ENCODE peak calls at places on chromosome 19, in seven cellular contexts. One of them, this sample, is unnamed.
A peak's percentile ranks its signal among the peaks of the same experiment; 100 is the strongest.

GRCh38 chr19:44548736-44549135 is 19.3 kb upstream of the CEACAM20 start:
- DNase-seq in heart left ventricle: no peak
- DNase-seq in SK-N-SH: no peak
- DNase-seq in endothelial cell: no peak
- DNase-seq in AG04450: no peak
- DNase-seq in MM.1S: no peak
- DNase-seq in fibroblast of the aortic adventitia: peak; percentile 66
- DNase-seq in this sample: peak; percentile 73

GRCh38 chr19:860481-861098 is 1.1 kb downstream of the CFD start:
- DNase-seq in heart left ventricle: peak; percentile 77
- DNase-seq in fibroblast of the aortic adventitia: peak; percentile 67
- DNase-seq in MM.1S: peak; percentile 69
- DNase-seq in SK-N-SH: peak; percentile 83
- DNase-seq in AG04450: peak; percentile 50
- DNase-seq in endothelial cell: peak; percentile 57
- DNase-seq in this sample: peak; percentile 23

GRCh38 chr19:21751379-21751778 is 16.0 kb downstream of the ZNF100 start:
- DNase-seq in AG04450: no peak
- DNase-seq in MM.1S: no peak
- DNase-seq in heart left ventricle: no peak
- DNase-seq in SK-N-SH: no peak
- DNase-seq in fibroblast of the aortic adventitia: peak; percentile 5
- DNase-seq in endothelial cell: no peak
- DNase-seq in this sample: peak; percentile 58

GRCh38 chr19:17348700-17349099 is 11.3 kb downstream of the GTPBP3 start:
- DNase-seq in SK-N-SH: peak; percentile 86
- DNase-seq in heart left ventricle: peak; percentile 88
- DNase-seq in endothelial cell: peak; percentile 45
- DNase-seq in MM.1S: no peak
- DNase-seq in fibroblast of the aortic adventitia: peak; percentile 69
- DNase-seq in AG04450: no peak
- DNase-seq in this sample: peak; percentile 23

GRCh38 chr19:40005670-40006272 is 8.9 kb downstream of the ZNF546 start:
- DNase-seq in endothelial cell: no peak
- DNase-seq in heart left ventricle: no peak
- DNase-seq in AG04450: no peak
- DNase-seq in MM.1S: no peak
- DNase-seq in SK-N-SH: no peak
- DNase-seq in fibroblast of the aortic adventitia: no peak
- DNase-seq in this sample: no peak

GRCh38 chr19:23439623-23440022 is 44.4 kb upstream of the ZNF91 start:
- DNase-seq in SK-N-SH: no peak
- DNase-seq in heart left ventricle: no peak
- DNase-seq in endothelial cell: no peak
- DNase-seq in AG04450: no peak
- DNase-seq in MM.1S: no peak
- DNase-seq in fibroblast of the aortic adventitia: no peak
- DNase-seq in this sample: no peak

GRCh38 chr19:1250374-1251232 is 2.2 kb downstream of the MIDN start:
- DNase-seq in SK-N-SH: peak; percentile 73
- DNase-seq in MM.1S: no peak
- DNase-seq in AG04450: no peak
- DNase-seq in endothelial cell: peak; percentile 77
- DNase-seq in fibroblast of the aortic adventitia: peak; percentile 63
- DNase-seq in heart left ventricle: peak; percentile 79
- DNase-seq in this sample: no peak

GRCh38 chr19:6587998-6588507 is 2.9 kb downstream of the CD70 start:
- DNase-seq in MM.1S: no peak
- DNase-seq in heart left ventricle: no peak
- DNase-seq in fibroblast of the aortic adventitia: no peak
- DNase-seq in AG04450: no peak
- DNase-seq in SK-N-SH: no peak
- DNase-seq in endothelial cell: no peak
- DNase-seq in this sample: no peak

GRCh38 chr19:7560271-7560670 is 24.8 kb downstream of the PNPLA6 start:
- DNase-seq in AG04450: no peak
- DNase-seq in endothelial cell: no peak
- DNase-seq in heart left ventricle: no peak
- DNase-seq in MM.1S: no peak
- DNase-seq in fibroblast of the aortic adventitia: no peak
- DNase-seq in SK-N-SH: no peak
- DNase-seq in this sample: no peak

GRCh38 chr19:1847684-1848398 is 442 bp downstream of the REXO1 start:
- DNase-seq in AG04450: no peak
- DNase-seq in fibroblast of the aortic adventitia: peak; percentile 36
- DNase-seq in MM.1S: no peak
- DNase-seq in heart left ventricle: peak; percentile 63
- DNase-seq in SK-N-SH: peak; percentile 73
- DNase-seq in endothelial cell: peak; percentile 71
- DNase-seq in this sample: peak; percentile 63

GRCh38 chr19:10271543-10272086 is 695 bp downstream of the ICAM1 start:
- DNase-seq in AG04450: no peak
- DNase-seq in fibroblast of the aortic adventitia: peak; percentile 37
- DNase-seq in SK-N-SH: peak; percentile 34
- DNase-seq in endothelial cell: no peak
- DNase-seq in MM.1S: no peak
- DNase-seq in heart left ventricle: no peak
- DNase-seq in this sample: no peak

GRCh38 chr19:32268381-32268780 is 77.0 kb upstream of the ZNF507 start:
- DNase-seq in endothelial cell: no peak
- DNase-seq in heart left ventricle: no peak
- DNase-seq in fibroblast of the aortic adventitia: no peak
- DNase-seq in SK-N-SH: no peak
- DNase-seq in AG04450: no peak
- DNase-seq in MM.1S: no peak
- DNase-seq in this sample: no peak

GRCh38 chr19:10422846-10423245 is 2.5 kb downstream of the PDE4A start:
- DNase-seq in MM.1S: no peak
- DNase-seq in SK-N-SH: peak; percentile 25
- DNase-seq in endothelial cell: no peak
- DNase-seq in heart left ventricle: no peak
- DNase-seq in AG04450: no peak
- DNase-seq in fibroblast of the aortic adventitia: no peak
- DNase-seq in this sample: no peak

GRCh38 chr19:1942078-1942933 is 1.3 kb downstream of the CSNK1G2 start:
- DNase-seq in endothelial cell: peak; percentile 86
- DNase-seq in SK-N-SH: peak; percentile 89
- DNase-seq in fibroblast of the aortic adventitia: peak; percentile 57
- DNase-seq in MM.1S: peak; percentile 81
- DNase-seq in heart left ventricle: peak; percentile 71
- DNase-seq in AG04450: no peak
- DNase-seq in this sample: peak; percentile 49

GRCh38 chr19:1086618-1087017 is 8.6 kb downstream of the POLR2E start:
- DNase-seq in heart left ventricle: no peak
- DNase-seq in SK-N-SH: no peak
- DNase-seq in MM.1S: no peak
- DNase-seq in fibroblast of the aortic adventitia: no peak
- DNase-seq in endothelial cell: no peak
- DNase-seq in AG04450: no peak
- DNase-seq in this sample: no peak

GRCh38 chr19:8261347-8261746 is 46.8 kb downstream of the CD320 start:
- DNase-seq in MM.1S: no peak
- DNase-seq in SK-N-SH: no peak
- DNase-seq in fibroblast of the aortic adventitia: no peak
- DNase-seq in endothelial cell: no peak
- DNase-seq in AG04450: no peak
- DNase-seq in heart left ventricle: no peak
- DNase-seq in this sample: no peak

GRCh38 chr19:2775556-2776430 is 7.3 kb downstream of the SGTA start:
- DNase-seq in endothelial cell: no peak
- DNase-seq in fibroblast of the aortic adventitia: no peak
- DNase-seq in heart left ventricle: peak; percentile 88
- DNase-seq in MM.1S: no peak
- DNase-seq in AG04450: no peak
- DNase-seq in SK-N-SH: no peak
- DNase-seq in this sample: no peak

GRCh38 chr19:4911314-4911713 is 2.0 kb downstream of the UHRF1 start:
- DNase-seq in endothelial cell: no peak
- DNase-seq in SK-N-SH: no peak
- DNase-seq in MM.1S: no peak
- DNase-seq in heart left ventricle: no peak
- DNase-seq in AG04450: no peak
- DNase-seq in fibroblast of the aortic adventitia: peak; percentile 38
- DNase-seq in this sample: peak; percentile 11

GRCh38 chr19:29737461-29738000 is 22.5 kb upstream of the C19orf12 start:
- DNase-seq in endothelial cell: no peak
- DNase-seq in SK-N-SH: no peak
- DNase-seq in AG04450: no peak
- DNase-seq in fibroblast of the aortic adventitia: no peak
- DNase-seq in MM.1S: no peak
- DNase-seq in heart left ventricle: no peak
- DNase-seq in this sample: no peak
- TF ChIP-seq CTCF in endothelial cell: no peak
- TF ChIP-seq CTCF in SK-N-SH: no peak
- TF ChIP-seq CTCF in AG04450: no peak
- TF ChIP-seq CTCF in fibroblast of the aortic adventitia: no peak
- TF ChIP-seq CTCF in MM.1S: no peak
- TF ChIP-seq CTCF in heart left ventricle: no peak
- TF ChIP-seq CTCF in this sample: no peak

GRCh38 chr19:45824531-45825262 is 9.6 kb upstream of the RSPH6A start:
- DNase-seq in endothelial cell: no peak
- DNase-seq in heart left ventricle: peak; percentile 6
- DNase-seq in AG04450: no peak
- DNase-seq in MM.1S: no peak
- DNase-seq in fibroblast of the aortic adventitia: no peak
- DNase-seq in SK-N-SH: no peak
- DNase-seq in this sample: no peak
- TF ChIP-seq CTCF in endothelial cell: no peak
- TF ChIP-seq CTCF in heart left ventricle: no peak
- TF ChIP-seq CTCF in AG04450: no peak
- TF ChIP-seq CTCF in MM.1S: no peak
- TF ChIP-seq CTCF in fibroblast of the aortic adventitia: no peak
- TF ChIP-seq CTCF in SK-N-SH: no peak
- TF ChIP-seq CTCF in this sample: no peak

GRCh38 chr19:3907626-3908265 is 25.1 kb upstream of the NMRK2 start:
- DNase-seq in SK-N-SH: no peak
- DNase-seq in heart left ventricle: no peak
- DNase-seq in endothelial cell: no peak
- DNase-seq in fibroblast of the aortic adventitia: no peak
- DNase-seq in MM.1S: no peak
- DNase-seq in AG04450: no peak
- DNase-seq in this sample: no peak

GRCh38 chr19:3910105-3910504 is 22.8 kb upstream of the NMRK2 start:
- DNase-seq in heart left ventricle: no peak
- DNase-seq in MM.1S: no peak
- DNase-seq in endothelial cell: no peak
- DNase-seq in fibroblast of the aortic adventitia: no peak
- DNase-seq in AG04450: no peak
- DNase-seq in SK-N-SH: no peak
- DNase-seq in this sample: no peak

GRCh38 chr19:3914199-3914598 is 18.7 kb upstream of the NMRK2 start:
- DNase-seq in MM.1S: no peak
- DNase-seq in AG04450: no peak
- DNase-seq in heart left ventricle: no peak
- DNase-seq in SK-N-SH: no peak
- DNase-seq in fibroblast of the aortic adventitia: no peak
- DNase-seq in endothelial cell: no peak
- DNase-seq in this sample: no peak

GRCh38 chr19:3904233-3904632 is 23.7 kb downstream of the ATCAY start:
- DNase-seq in MM.1S: no peak
- DNase-seq in AG04450: no peak
- DNase-seq in SK-N-SH: no peak
- DNase-seq in heart left ventricle: no peak
- DNase-seq in fibroblast of the aortic adventitia: no peak
- DNase-seq in endothelial cell: no peak
- DNase-seq in this sample: no peak

DNA sequence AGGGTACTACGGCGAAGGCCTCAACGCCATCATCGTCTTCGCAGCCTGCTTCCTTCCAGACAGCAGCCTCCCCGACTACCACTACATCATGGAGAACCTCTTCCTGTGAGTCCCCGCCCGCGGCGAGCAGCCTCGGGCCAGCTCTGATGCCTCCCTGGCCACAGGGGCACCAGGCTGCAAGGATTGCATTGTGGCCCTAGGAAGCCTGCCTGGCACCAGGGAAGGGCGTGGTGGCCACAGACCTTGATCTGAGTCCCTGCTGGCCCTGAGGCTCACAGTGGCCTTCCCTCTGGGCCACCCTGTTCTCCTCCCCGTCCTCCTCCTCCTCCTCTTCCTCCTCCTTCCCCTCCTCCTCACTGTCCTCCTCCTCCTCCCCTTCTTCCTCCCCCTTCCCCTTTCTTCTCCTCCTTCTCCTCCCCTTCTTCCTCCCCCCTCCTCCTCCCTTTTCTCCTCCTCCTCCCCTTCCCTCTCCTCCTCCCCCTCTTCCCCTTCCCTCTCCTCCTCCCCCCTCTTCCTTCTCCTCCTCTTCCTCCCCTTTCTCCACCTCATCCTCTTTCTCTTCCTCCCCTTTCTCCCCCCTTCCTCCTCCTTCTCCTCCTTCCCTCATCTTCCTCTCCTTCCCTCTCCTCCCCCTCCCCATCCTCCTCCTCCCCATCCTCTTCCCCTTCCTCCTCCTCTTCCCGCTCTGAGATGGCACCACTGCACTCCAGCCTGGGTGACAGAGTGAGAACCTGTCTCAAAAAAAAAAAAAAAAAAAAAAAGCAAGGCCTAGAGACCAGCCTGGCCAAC is 24.4 kb upstream of the NMRK2 start:
- DNase-seq in endothelial cell: no peak
- DNase-seq in fibroblast of the aortic adventitia: no peak
- DNase-seq in AG04450: no peak
- DNase-seq in heart left ventricle: no peak
- DNase-seq in MM.1S: no peak
- DNase-seq in SK-N-SH: no peak
- DNase-seq in this sample: no peak
- TF ChIP-seq CTCF in endothelial cell: no peak
- TF ChIP-seq CTCF in fibroblast of the aortic adventitia: no peak
- TF ChIP-seq CTCF in AG04450: no peak
- TF ChIP-seq CTCF in heart left ventricle: no peak
- TF ChIP-seq CTCF in MM.1S: no peak
- TF ChIP-seq CTCF in SK-N-SH: no peak
- TF ChIP-seq CTCF in this sample: no peak

GRCh38 chr19:49664171-49665070 is 1.2 kb downstream of the IRF3 start:
- DNase-seq in heart left ventricle: peak; percentile 87
- DNase-seq in SK-N-SH: peak; percentile 95
- DNase-seq in fibroblast of the aortic adventitia: peak; percentile 65
- DNase-seq in endothelial cell: peak; percentile 95
- DNase-seq in MM.1S: peak; percentile 81
- DNase-seq in AG04450: no peak
- DNase-seq in this sample: peak; percentile 79
- TF ChIP-seq CTCF in heart left ventricle: peak; percentile 13
- TF ChIP-seq CTCF in SK-N-SH: no peak
- TF ChIP-seq CTCF in fibroblast of the aortic adventitia: peak; percentile 36
- TF ChIP-seq CTCF in endothelial cell: no peak
- TF ChIP-seq CTCF in MM.1S: peak; percentile 13
- TF ChIP-seq CTCF in AG04450: no peak
- TF ChIP-seq CTCF in this sample: peak; percentile 10

This sample was measured in HFFc6.